ENCODE peak calls at places on chromosomes 4 and X, in five cellular contexts. O is IMR-90, E is WTC11, V is HS-5, Y is colonic mucosa. A is an unnamed sample.

GRCh38 chr4:20612313-20612712 is 87.9 kb upstream of the PACRGL start:
- DNase-seq in O (peak), E (no peak), V (no peak), Y (no peak), A (no peak)

GRCh38 chrX:2848806-2849420 is 20.2 kb downstream of the GYG2 start:
- DNase-seq in O (peak), E (no peak), V (peak), Y (no peak), A (no peak)

GRCh38 chr4:155419266-155419665 is 42.5 kb upstream of the MAP9 start:
- DNase-seq in O (peak), E (no peak), V (no peak), Y (no peak), A (no peak)

GRCh38 chrX:118370921-118371624 is 25.2 kb downstream of the WDR44 start:
- DNase-seq in O (peak), E (no peak), V (peak), Y (no peak), A (no peak)

GRCh38 chr4:128338634-128339355 is 51.2 kb upstream of the PGRMC2 start:
- DNase-seq in O (peak), E (no peak), V (peak), Y (no peak), A (no peak)

GRCh38 chr4:74109116-74109791 is 10.3 kb upstream of the CXCL2 start:
- DNase-seq in O (peak), E (peak), V (peak), Y (peak), A (peak)

GRCh38 chr4:90842960-90843359 is 715.8 kb downstream of the CCSER1 start:
- DNase-seq in O (no peak), E (no peak), V (no peak), Y (no peak), A (no peak)

GRCh38 chr4:176791591-176792347 is 953 bp downstream of the VEGFC start:
- DNase-seq in O (peak), E (peak), V (no peak), Y (no peak), A (peak)

GRCh38 chr4:7970031-7970946 is 30.6 kb upstream of the AFAP1 start:
- DNase-seq in O (peak), E (no peak), V (no peak), Y (peak), A (no peak)

GRCh38 chr4:72846280-72847111 is 223.0 kb downstream of the COX18 start:
- DNase-seq in O (no peak), E (peak), V (no peak), Y (peak), A (no peak)

GRCh38 chrX:9147086-9147485 is 113.2 kb upstream of the FAM9B start:
- DNase-seq in O (no peak), E (no peak), V (no peak), Y (no peak), A (no peak)

GRCh38 chr4:118363166-118363565 is 10.4 kb upstream of the PRSS12 start:
- DNase-seq in O (no peak), E (no peak), V (no peak), Y (no peak), A (no peak)

GRCh38 chr4:84497220-84497834 is 1.8 kb downstream of the NKX6-1 start:
- DNase-seq in O (peak), E (peak), V (no peak), Y (no peak), A (no peak)

GRCh38 chrX:68114573-68115199 is 318.6 kb downstream of the OPHN1 start:
- DNase-seq in O (peak), E (no peak), V (no peak), Y (peak), A (no peak)

GRCh38 chr4:158314756-158315487 is 104.6 kb downstream of the TMEM144 start:
- DNase-seq in O (peak), E (no peak), V (peak), Y (no peak), A (no peak)

GRCh38 chr4:26765515-26765914 is 95.1 kb upstream of the STIM2 start:
- DNase-seq in O (peak), E (no peak), V (no peak), Y (no peak), A (no peak)

GRCh38 chr4:151462554-151462953 is 53.6 kb downstream of the FHIP1A start:
- DNase-seq in O (no peak), E (no peak), V (no peak), Y (no peak), A (no peak)

GRCh38 chr4:24262616-24263015 is 321.7 kb downstream of the DHX15 start:
- DNase-seq in O (no peak), E (no peak), V (no peak), Y (no peak), A (no peak)

GRCh38 chr4:164514765-164515164 is 239.2 kb upstream of the SMIM31 start:
- DNase-seq in O (no peak), E (no peak), V (no peak), Y (no peak), A (no peak)

GRCh38 chrX:133654801-133655200 is 239.5 kb upstream of the GPC4 start:
- DNase-seq in O (peak), E (no peak), V (no peak), Y (no peak), A (no peak)

GRCh38 chrX:154082396-154083133 is 15.0 kb downstream of the MECP2 start:
- DNase-seq in O (peak), E (no peak), V (peak), Y (no peak), A (no peak)

GRCh38 chr4:8191136-8191747 is 7.8 kb upstream of the SH3TC1 start:
- DNase-seq in O (peak), E (no peak), V (no peak), Y (no peak), A (peak)

A was measured in psoas muscle.